ENCODE peak calls at places on chromosomes 1 and 21, in four cellular contexts. N is H9, H is PC-3, M is colonic mucosa. D is an unnamed sample.

GRCh38 chr21:46060596-46061061 is 37.3 kb upstream of the COL6A2 start:
- DNase-seq in N (no peak), H (peak; percentile 99), M (peak; percentile 49), D (peak; percentile 10)

GRCh38 chr21:38910390-38911008 is 104.8 kb downstream of the ETS2 start:
- DNase-seq in N (no peak), H (peak; percentile 82), M (peak; percentile 66), D (no peak)

GRCh38 chr1:75475709-75476108 is 135.2 kb downstream of the SLC44A5 start:
- DNase-seq in N (no peak), H (no peak), M (no peak), D (no peak)

GRCh38 chr1:19799233-19799876 is 361 bp downstream of the TMCO4 start:
- DNase-seq in N (no peak), H (peak; percentile 49), M (peak; percentile 87), D (peak; percentile 74)

GRCh38 chr21:42193131-42193671 is 25.7 kb upstream of the ABCG1 start:
- DNase-seq in N (no peak), H (peak; percentile 27), M (peak; percentile 17), D (no peak)

GRCh38 chr1:105437847-105438246 is 1618.6 kb upstream of the PRMT6 start:
- DNase-seq in N (no peak), H (no peak), M (no peak), D (no peak)

GRCh38 chr1:61951731-61952585 is 209.7 kb downstream of the PATJ start:
- DNase-seq in N (peak; percentile 47), H (peak; percentile 68), M (no peak), D (peak; percentile 72)

GRCh38 chr1:245971711-245972085 is 535.4 kb downstream of the SMYD3 start:
- DNase-seq in N (no peak), H (no peak), M (no peak), D (no peak)

GRCh38 chr1:245129321-245129720 is 25.5 kb upstream of the KIF26B start:
- DNase-seq in N (no peak), H (no peak), M (no peak), D (no peak)

GRCh38 chr1:45018599-45019230 is 6.7 kb downstream of the UROD start:
- DNase-seq in N (peak; percentile 82), H (peak; percentile 87), M (peak; percentile 71), D (peak; percentile 90)

GRCh38 chr1:30345525-30346145 is 377.8 kb downstream of the MATN1 start:
- DNase-seq in N (no peak), H (no peak), M (no peak), D (peak; percentile 6)

GRCh38 chr1:207897188-207897587 is 13.7 kb downstream of the CD34 start:
- DNase-seq in N (no peak), H (peak; percentile 52), M (no peak), D (peak; percentile 42)

GRCh38 chr1:93148001-93148400 is 32.2 kb downstream of the TMED5 start:
- DNase-seq in N (no peak), H (no peak), M (no peak), D (no peak)

GRCh38 chr1:156670791-156671190 is 6.4 kb downstream of the NES start:
- DNase-seq in N (no peak), H (no peak), M (no peak), D (peak; percentile 65)

GRCh38 chr21:45769239-45769758 is 125.8 kb downstream of the PCBP3 start:
- DNase-seq in N (no peak), H (no peak), M (no peak), D (no peak)

GRCh38 chr1:99685516-99686180 is 39.7 kb downstream of the PALMD start:
- DNase-seq in N (peak; percentile 66), H (peak; percentile 77), M (peak; percentile 74), D (peak; percentile 87)

GRCh38 chr1:181117648-181118449 is 29.3 kb downstream of the IER5 start:
- DNase-seq in N (no peak), H (peak; percentile 95), M (no peak), D (peak; percentile 71)

GRCh38 chr1:151408891-151409290 is 9.5 kb downstream of the PSMB4 start:
- DNase-seq in N (no peak), H (no peak), M (no peak), D (no peak)

GRCh38 chr1:26225033-26225831 is 8.8 kb upstream of the CEP85 start:
- DNase-seq in N (peak; percentile 99), H (no peak), M (peak; percentile 91), D (peak; percentile 98)

GRCh38 chr1:204941415-204942338 is 71.0 kb downstream of the NFASC start:
- DNase-seq in N (peak; percentile 74), H (peak; percentile 85), M (peak; percentile 76), D (peak; percentile 92)

DNA sequence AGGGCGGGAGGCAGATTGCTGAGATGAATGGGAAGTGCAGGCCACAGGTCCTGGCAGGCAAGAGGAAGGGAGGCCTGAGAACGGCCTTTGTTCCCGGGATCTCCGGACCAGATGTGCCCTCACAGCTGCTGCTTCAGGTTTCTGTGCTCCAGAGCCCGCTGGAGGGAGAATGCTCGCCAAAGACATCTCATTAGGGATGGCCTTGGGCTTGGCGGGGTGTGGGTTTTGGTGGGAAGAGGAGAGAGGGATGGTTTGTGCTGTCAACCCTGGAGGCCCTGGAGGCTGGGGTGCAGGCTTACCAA is 269.9 kb upstream of the VAMP3 start:
- DNase-seq in N (no peak), H (no peak), M (no peak), D (no peak)
- H3K9ac ChIP-seq in N (no peak overlapping the region), H (no peak overlapping the region), M (no peak overlapping the region), D (no peak overlapping the region)

GRCh38 chr1:97901017-97901658 is 19.7 kb downstream of the DPYD start:
- DNase-seq in N (no peak), H (no peak), M (no peak), D (no peak)
- H3K4me1 ChIP-seq in N (no peaks in the 10 kb centered on the region), H (peaks cover 12% of the 10 kb centered on the region), M (no peaks in the 10 kb centered on the region), D (no peaks in the 10 kb centered on the region)

DNA sequence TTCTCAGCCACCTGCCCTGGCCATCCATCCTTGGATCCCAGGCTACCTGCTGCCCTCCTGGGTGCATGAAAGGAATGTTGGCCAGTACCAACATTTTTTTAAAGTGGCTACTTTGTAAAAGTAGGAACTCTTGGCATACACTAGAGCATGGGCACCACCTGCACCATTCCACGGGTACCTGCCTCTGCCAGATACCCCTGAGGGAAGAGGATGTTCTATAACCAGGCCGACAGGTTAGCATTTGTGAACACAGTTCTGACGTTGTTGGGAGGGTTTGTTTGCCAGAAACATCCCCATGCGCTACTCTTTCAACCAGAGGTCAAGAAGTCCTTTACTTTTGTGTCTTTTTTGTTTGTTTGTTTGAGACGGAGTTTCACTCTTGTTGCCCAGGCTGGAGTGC is 43.0 kb downstream of the EVA1C start:
- DNase-seq in N (no peak), H (peak; percentile 33), M (no peak), D (no peak)
- H3K9ac ChIP-seq in N (no peak overlapping the region), H (no peak overlapping the region), M (no peak overlapping the region), D (no peak overlapping the region)

DNA sequence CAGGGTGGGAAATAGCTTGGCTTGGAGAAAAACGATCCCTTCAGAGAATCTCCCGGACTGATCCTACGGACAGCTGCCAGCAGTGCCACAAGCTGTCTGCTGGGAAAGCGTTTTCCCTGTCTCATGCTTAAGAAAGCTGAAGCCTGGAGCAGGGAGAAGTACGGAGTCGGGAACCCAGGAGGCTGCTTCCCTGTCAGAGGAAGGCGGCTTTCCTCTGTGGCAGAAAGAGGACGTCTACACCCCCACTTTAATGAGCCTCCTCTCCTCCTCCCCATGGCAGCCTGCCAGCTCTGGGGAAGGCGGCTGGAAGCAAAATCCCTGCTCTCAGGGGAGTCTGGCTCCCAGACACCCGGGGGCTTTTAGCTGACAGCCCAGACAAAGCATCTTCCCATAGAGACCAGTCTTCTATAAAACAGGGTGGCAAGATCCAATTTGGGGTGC is 7.3 kb downstream of the KIF21B start:
- DNase-seq in N (no peak), H (peak; percentile 42), M (peak; percentile 77), D (peak; percentile 44)
- H3K4me1 ChIP-seq in N (peaks cover 7% of the 10 kb centered on the region), H (peaks cover 11% of the 10 kb centered on the region), M (peaks cover 32% of the 10 kb centered on the region), D (peaks cover 17% of the 10 kb centered on the region)

DNA sequence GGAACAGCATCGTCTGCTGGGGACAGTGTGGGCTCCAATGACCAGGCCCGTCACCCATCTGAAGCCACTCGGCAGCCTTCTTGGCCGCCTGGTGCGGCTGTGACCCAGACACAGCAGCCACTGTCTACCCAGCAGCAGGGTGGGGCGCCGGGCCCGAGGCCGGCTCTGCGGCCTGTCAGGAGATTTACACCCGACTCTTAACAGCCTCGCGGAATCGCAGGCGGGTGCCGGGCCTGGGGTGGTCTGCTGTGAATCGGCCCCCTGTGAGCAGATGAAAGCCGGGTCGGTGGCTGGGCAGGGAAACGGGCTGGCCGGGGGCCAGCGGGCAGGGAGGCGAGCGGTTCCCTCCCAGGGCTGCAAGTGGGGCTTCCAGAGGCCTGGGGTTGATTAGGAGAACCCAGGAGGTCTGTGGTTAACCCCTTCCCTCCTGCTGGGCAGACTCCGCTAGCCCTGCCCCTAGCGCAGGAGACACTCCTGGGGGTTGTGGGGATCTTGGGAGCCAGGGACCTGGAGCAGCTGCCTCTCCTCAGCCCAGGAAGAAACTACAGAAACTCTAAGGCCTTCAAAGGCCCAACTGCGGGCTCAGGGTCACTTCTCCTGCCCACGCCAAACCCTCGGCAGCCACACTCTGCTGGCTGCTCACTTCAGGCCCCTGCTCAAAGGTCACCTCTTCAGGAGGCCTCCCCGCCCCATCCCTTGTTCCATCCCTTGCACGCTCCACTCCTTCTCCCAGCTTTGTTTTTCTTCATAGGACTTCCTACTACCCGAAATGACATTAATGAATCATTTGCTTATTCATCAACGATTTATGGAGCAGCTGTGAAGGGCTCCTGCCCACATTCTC is 15.6 kb downstream of the RUNX3 start:
- DNase-seq in N (no peak), H (peak; percentile 28), M (no peak), D (no peak)
- H3K9ac ChIP-seq in N (no peak overlapping the region), H (no peak overlapping the region), M (no peak overlapping the region), D (no peak overlapping the region)

D was measured in endodermal cell.